ENCODE peak calls at places on chromosome X, in five cellular contexts. B is fibroblast of pulmonary artery; R is EH; O is KBM-7; M is stimulated activated CD8-positive, alpha-beta memory T cell treated with anti-CD3 and anti-CD28 coated beads, Interleukin-12 subunit alpha, Interleukin-12 subunit beta, amount 100 ng/mL, for 4 hours. G is an unnamed sample.
A peak's percentile ranks its signal among the peaks of the same experiment; 100 is the strongest.

GRCh38 chrX:152635941-152636340 is 1.8 kb upstream of the GABRQ start:
- DNase-seq in B (peak; percentile 75), R (peak; percentile 58), O (peak; percentile 54), M (no peak), G (peak; percentile 70)

GRCh38 chrX:53716328-53717088 is 30.0 kb upstream of the HUWE1 start:
- DNase-seq in B (peak; percentile 25), R (peak; percentile 36), O (peak; percentile 83), M (peak; percentile 33), G (no peak)

GRCh38 chrX:103849558-103849957 is 17.5 kb upstream of the RAB9B start:
- DNase-seq in B (no peak), R (no peak), O (no peak), M (no peak), G (no peak)

GRCh38 chrX:153651540-153652079 is 4.6 kb downstream of the DUSP9 start:
- DNase-seq in B (no peak), R (peak; percentile 12), O (peak; percentile 48), M (no peak), G (no peak)

GRCh38 chrX:1592863-1593201 is 1.4 kb downstream of the AKAP17A start:
- DNase-seq in B (no peak), R (no peak), O (peak; percentile 92), M (no peak), G (peak; percentile 34)

GRCh38 chrX:78024349-78025108 is 55.1 kb upstream of the PGAM4 start:
- DNase-seq in B (peak; percentile 10), R (peak; percentile 14), O (peak; percentile 68), M (no peak), G (peak; percentile 21)

GRCh38 chrX:40340116-40340515 is 240.7 kb upstream of the ATP6AP2 start:
- DNase-seq in B (no peak), R (no peak), O (no peak), M (no peak), G (no peak)

GRCh38 chrX:132071260-132071659 is 48.2 kb downstream of the STK26 start:
- DNase-seq in B (peak; percentile 36), R (no peak), O (peak; percentile 43), M (no peak), G (peak; percentile 5)

GRCh38 chrX:1784773-1785172 is 169.9 kb downstream of the ASMT start:
- DNase-seq in B (no peak), R (no peak), O (no peak), M (no peak), G (no peak)

GRCh38 chrX:18674417-18674787 is 2.5 kb upstream of the RS1 start:
- DNase-seq in B (no peak), R (no peak), O (no peak), M (no peak), G (no peak)

GRCh38 chrX:11533211-11533651 is 132.5 kb downstream of the ARHGAP6 start:
- DNase-seq in B (peak; percentile 85), R (peak; percentile 77), O (peak; percentile 82), M (no peak), G (peak; percentile 81)

GRCh38 chrX:11159149-11159548 is 48.0 kb downstream of the HCCS start:
- DNase-seq in B (no peak), R (no peak), O (no peak), M (no peak), G (no peak)

GRCh38 chrX:119802546-119802945 is 11.1 kb upstream of the RPL39 start:
- DNase-seq in B (no peak), R (no peak), O (no peak), M (no peak), G (no peak)

GRCh38 chrX:40132751-40133150 is 35.0 kb upstream of the BCOR start:
- DNase-seq in B (peak; percentile 88), R (peak; percentile 84), O (no peak), M (no peak), G (peak; percentile 85)

GRCh38 chrX:66014084-66014483 is 25.8 kb downstream of the VSIG4 start:
- DNase-seq in B (no peak), R (no peak), O (no peak), M (no peak), G (no peak)

GRCh38 chrX:108126661-108127060 is 35.1 kb downstream of the ATG4A start:
- DNase-seq in B (peak; percentile 39), R (peak; percentile 12), O (peak; percentile 8), M (no peak), G (peak; percentile 11)

GRCh38 chrX:46575991-46576392 is 2.4 kb downstream of the CHST7 start:
- DNase-seq in B (peak; percentile 72), R (peak; percentile 45), O (peak; percentile 54), M (no peak), G (peak; percentile 57)

GRCh38 chrX:54794004-54794403 is 4.1 kb downstream of the ITIH6 start:
- DNase-seq in B (no peak), R (no peak), O (no peak), M (no peak), G (no peak)

GRCh38 chrX:154791951-154792350 is 13.3 kb downstream of the MPP1 start:
- DNase-seq in B (no peak), R (no peak), O (no peak), M (no peak), G (no peak)

GRCh38 chrX:50579955-50580354 is 109.3 kb upstream of the DGKK start:
- DNase-seq in B (peak; percentile 74), R (peak; percentile 47), O (peak; percentile 64), M (no peak), G (peak; percentile 63)

GRCh38 chrX:150196300-150196699 is 166.8 kb upstream of the MAMLD1 start:
- DNase-seq in B (no peak), R (no peak), O (no peak), M (no peak), G (no peak)

GRCh38 chrX:4320436-4320947 is 607.0 kb upstream of the PRKX start:
- DNase-seq in B (no peak), R (no peak), O (no peak), M (no peak), G (no peak)

GRCh38 chrX:101430457-101431078 is 22.5 kb downstream of the HNRNPH2 start:
- DNase-seq in B (no peak), R (peak; percentile 66), O (no peak), M (no peak), G (peak; percentile 67)

GRCh38 chrX:68196939-68197791 is 236.1 kb downstream of the OPHN1 start:
- DNase-seq in B (peak; percentile 63), R (peak; percentile 47), O (peak; percentile 67), M (no peak), G (peak; percentile 51)

GRCh38 chrX:109384569-109385174 is 97.2 kb downstream of the GUCY2F start:
- DNase-seq in B (peak; percentile 61), R (peak; percentile 8), O (peak; percentile 24), M (no peak), G (peak; percentile 34)

GRCh38 chrX:131789664-131790063 is 233.4 kb upstream of the STK26 start:
- DNase-seq in B (no peak), R (no peak), O (no peak), M (no peak), G (no peak)

GRCh38 chrX:107776649-107777535 is 641 bp upstream of the NCBP2L start:
- DNase-seq in B (peak; percentile 95), R (peak; percentile 86), O (peak; percentile 94), M (peak; percentile 51), G (peak; percentile 91)

GRCh38 chrX:103362504-103362903 is 6.2 kb downstream of the TCEAL9 start:
- DNase-seq in B (peak; percentile 60), R (peak; percentile 72), O (no peak), M (no peak), G (peak; percentile 65)

GRCh38 chrX:17768997-17769396 is 31.7 kb downstream of the SCML1 start:
- DNase-seq in B (no peak), R (no peak), O (no peak), M (no peak), G (no peak)

GRCh38 chrX:107677501-107677901 is 49.2 kb downstream of the PRPS1 start:
- DNase-seq in B (peak; percentile 38), R (no peak), O (no peak), M (no peak), G (peak; percentile 42)

GRCh38 chrX:113514906-113515305 is 674.3 kb upstream of the AMOT start:
- DNase-seq in B (no peak), R (no peak), O (no peak), M (no peak), G (no peak)

GRCh38 chrX:146396409-146396808 is 413.2 kb upstream of the CXorf51B start:
- DNase-seq in B (no peak), R (no peak), O (peak; percentile 7), M (no peak), G (no peak)

GRCh38 chrX:71181558-71181909 is 36.9 kb downstream of the NLGN3 start:
- DNase-seq in B (no peak), R (peak; percentile 15), O (no peak), M (peak; percentile 21), G (no peak)

GRCh38 chrX:80335062-80335830 is 85.0 kb upstream of the TENT5D start:
- DNase-seq in B (peak; percentile 2), R (no peak), O (peak; percentile 28), M (no peak), G (no peak)

GRCh38 chrX:46588263-46588662 is 14.7 kb downstream of the CHST7 start:
- DNase-seq in B (peak; percentile 81), R (peak; percentile 87), O (peak; percentile 63), M (no peak), G (peak; percentile 81)

GRCh38 chrX:136909119-136909705 is 28.7 kb upstream of the RBMX start:
- DNase-seq in B (peak; percentile 79), R (peak; percentile 81), O (peak; percentile 80), M (peak; percentile 64), G (peak; percentile 66)